ENCODE peak calls at places on chromosomes 13 and 19, in seven cellular contexts. K, F, Z, Y, B, P and L are unnamed samples.

GRCh38 chr13:100738176-100738855 is 63.7 kb upstream of the TMTC4 start:
- DNase-seq in K (no peak), F (no peak), Z (peak), Y (no peak), B (no peak), P (no peak), L (no peak)

GRCh38 chr19:18041054-18041453 is 33.1 kb downstream of the ARRDC2 start:
- DNase-seq in K (no peak), F (no peak), Z (no peak), Y (no peak), B (no peak), P (no peak), L (no peak)

GRCh38 chr19:44863990-44864389 is 17.9 kb downstream of the NECTIN2 start:
- DNase-seq in K (no peak), F (no peak), Z (no peak), Y (no peak), B (no peak), P (no peak), L (no peak)

GRCh38 chr19:51550848-51551672 is 19.6 kb upstream of the SIGLEC6 start:
- DNase-seq in K (no peak), F (no peak), Z (no peak), Y (no peak), B (no peak), P (no peak), L (no peak)

GRCh38 chr13:98215508-98215907 is 38.4 kb upstream of the RNF113B start:
- DNase-seq in K (no peak), F (no peak), Z (no peak), Y (no peak), B (no peak), P (no peak), L (no peak)

GRCh38 chr19:29843180-29844051 is 31.6 kb downstream of the CCNE1 start:
- DNase-seq in K (no peak), F (no peak), Z (no peak), Y (peak), B (no peak), P (no peak), L (no peak)

GRCh38 chr19:14476663-14477401 is 1.7 kb upstream of the PTGER1 start:
- DNase-seq in K (no peak), F (no peak), Z (no peak), Y (peak), B (no peak), P (peak), L (no peak)

GRCh38 chr19:34327851-34328250 is 37.1 kb upstream of the GPI start:
- DNase-seq in K (no peak), F (no peak), Z (no peak), Y (peak), B (no peak), P (no peak), L (no peak)

GRCh38 chr13:78875792-78876580 is 217.0 kb upstream of the OBI1 start:
- DNase-seq in K (no peak), F (no peak), Z (peak), Y (no peak), B (peak), P (no peak), L (peak)

GRCh38 chr19:55024111-55024510 is 14.0 kb downstream of the GP6 start:
- DNase-seq in K (no peak), F (no peak), Z (no peak), Y (no peak), B (no peak), P (no peak), L (no peak)

GRCh38 chr13:40130871-40131636 is 475.6 kb downstream of the COG6 start:
- DNase-seq in K (no peak), F (peak), Z (no peak), Y (no peak), B (no peak), P (no peak), L (no peak)

DNA sequence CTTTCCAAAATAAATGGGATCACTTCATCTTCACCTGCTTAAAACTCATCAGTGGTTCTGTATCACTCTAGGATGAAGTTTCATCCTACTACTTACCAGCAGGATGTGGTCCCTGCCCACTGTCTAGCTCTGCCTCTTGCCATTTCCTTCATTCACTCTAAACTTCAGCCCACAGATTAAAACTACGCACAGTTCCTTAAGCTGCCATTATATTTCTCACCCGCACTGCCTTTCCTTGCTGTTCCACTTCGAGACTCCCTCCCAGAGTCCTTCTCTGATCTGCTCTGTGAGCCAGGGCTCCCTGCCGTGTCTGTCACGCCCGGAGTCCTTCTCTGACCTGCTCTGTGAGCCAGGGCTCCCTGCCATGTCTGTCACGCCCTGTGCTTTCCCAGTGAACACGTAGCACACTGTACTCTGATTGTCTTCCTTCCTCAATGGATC is 52.0 kb upstream of the NPAS1 start:
- DNase-seq in K (no peak), F (no peak), Z (no peak), Y (no peak), B (no peak), P (no peak), L (no peak)
- TF ChIP-seq TAF1 in K (no peak), F (no peak), Z (no peak), Y (no peak), B (no peak), P (no peak), L (no peak)

DNA sequence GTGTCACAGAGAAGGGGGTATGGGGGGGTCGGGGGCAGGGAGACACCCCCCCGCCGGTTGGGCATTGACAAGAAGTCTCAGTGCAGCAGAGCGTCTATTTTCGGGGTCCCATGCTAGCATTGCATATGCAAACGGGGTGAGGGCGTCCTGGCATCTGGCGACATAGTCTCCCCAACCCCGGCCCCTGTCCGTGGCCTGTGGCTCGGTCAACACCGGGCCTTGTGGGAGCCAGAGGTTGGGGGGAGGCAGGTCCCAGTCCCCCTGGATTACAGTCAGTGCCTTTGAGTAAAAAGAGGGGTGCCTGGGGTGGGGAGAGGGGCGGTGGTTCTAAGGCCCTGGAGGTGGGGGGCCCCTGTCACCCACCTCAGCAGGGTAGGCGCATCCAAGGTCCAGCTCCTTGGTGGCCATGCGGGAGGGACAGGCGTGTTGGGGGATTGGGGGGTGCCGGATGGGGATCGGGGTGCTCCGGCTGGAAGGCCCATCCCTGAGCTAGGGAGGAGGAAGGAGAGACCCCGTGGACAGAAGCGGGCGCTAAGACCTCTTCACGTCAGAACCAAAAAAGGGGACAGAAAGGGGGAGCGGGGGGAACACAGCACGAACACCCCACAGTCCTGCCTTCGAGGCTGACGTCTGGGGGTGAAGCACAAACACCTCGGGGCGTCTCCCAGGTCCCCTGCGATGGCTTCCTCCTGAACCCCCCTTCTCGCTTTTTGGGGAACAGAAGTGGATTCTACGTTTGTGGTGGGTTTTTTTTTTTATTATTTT is 20.9 kb downstream of the ZBTB7A start:
- DNase-seq in K (no peak), F (no peak), Z (no peak), Y (no peak), B (no peak), P (no peak), L (no peak)
- TF ChIP-seq TAF1 in K (no peak), F (no peak), Z (no peak), Y (no peak), B (no peak), P (no peak), L (no peak)

DNA sequence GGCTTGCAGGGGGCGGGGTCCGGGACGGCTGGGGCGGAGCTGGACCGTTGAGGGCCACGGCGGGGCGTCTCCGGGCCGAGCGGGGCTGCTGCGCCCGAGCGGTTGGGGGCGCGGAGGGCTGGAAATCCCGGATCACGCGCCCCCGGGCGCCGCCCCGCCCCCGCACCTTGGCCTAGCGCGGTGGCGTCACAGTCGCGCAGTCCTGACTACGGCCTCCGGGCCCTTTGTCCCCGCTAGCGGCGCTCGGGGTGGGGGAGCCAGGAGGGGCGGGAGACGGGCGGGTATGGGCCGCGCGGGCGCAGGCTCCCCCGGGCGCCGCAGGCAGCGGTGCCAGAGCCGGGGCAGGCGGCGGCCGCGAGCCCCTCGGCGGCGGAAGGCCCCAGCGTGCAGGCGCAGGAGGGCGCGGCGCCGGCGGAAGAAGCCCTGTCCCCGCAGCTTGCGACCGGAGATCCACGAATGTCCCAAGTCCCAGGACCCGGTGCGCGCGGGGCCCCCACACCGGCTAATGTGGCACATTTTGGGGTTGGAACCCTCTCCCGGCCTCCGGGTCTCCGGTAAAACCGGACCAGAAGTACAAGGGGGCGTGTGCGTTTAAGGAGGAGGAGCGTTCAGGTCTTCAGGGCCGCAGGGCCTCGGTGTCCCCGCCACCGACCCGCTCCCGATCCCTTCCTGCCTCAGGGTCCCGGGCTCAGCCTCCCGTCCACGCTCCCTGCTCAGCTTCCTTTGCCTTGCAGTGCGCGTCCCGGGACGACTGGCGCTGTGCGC is 840 bp downstream of the GPX4 start:
- DNase-seq in K (no peak), F (peak), Z (no peak), Y (peak), B (peak), P (peak), L (peak)
- TF ChIP-seq TAF1 in K (peak), F (no peak), Z (no peak), Y (peak), B (no peak), P (no peak), L (no peak)

GRCh38 chr13:99434258-99434788 is 66.9 kb upstream of the TM9SF2 start:
- DNase-seq in K (no peak), F (peak), Z (no peak), Y (peak), B (no peak), P (no peak), L (no peak)
- TF ChIP-seq TAF1 in K (no peak), F (no peak), Z (no peak), Y (no peak), B (no peak), P (no peak), L (no peak)

DNA sequence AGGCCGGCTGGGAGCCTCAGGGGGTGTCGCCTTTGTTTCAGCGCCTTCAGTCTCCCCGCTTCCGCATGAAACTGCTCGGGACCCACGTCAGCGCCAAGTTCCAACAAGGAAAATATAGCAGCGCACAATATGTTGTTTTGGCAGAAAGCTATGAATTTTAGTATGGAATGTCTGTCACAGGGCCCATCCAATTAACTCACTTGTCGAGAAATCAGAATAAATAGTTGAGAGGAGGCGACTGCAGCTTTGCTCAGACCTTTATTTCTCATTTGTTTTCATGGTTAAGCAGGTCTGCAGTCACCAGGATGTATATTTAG is 34.4 kb upstream of the MEDAG start:
- DNase-seq in K (no peak), F (no peak), Z (no peak), Y (no peak), B (no peak), P (no peak), L (no peak)
- TF ChIP-seq TAF1 in K (no peak), F (no peak), Z (no peak), Y (no peak), B (no peak), P (no peak), L (no peak)

DNA sequence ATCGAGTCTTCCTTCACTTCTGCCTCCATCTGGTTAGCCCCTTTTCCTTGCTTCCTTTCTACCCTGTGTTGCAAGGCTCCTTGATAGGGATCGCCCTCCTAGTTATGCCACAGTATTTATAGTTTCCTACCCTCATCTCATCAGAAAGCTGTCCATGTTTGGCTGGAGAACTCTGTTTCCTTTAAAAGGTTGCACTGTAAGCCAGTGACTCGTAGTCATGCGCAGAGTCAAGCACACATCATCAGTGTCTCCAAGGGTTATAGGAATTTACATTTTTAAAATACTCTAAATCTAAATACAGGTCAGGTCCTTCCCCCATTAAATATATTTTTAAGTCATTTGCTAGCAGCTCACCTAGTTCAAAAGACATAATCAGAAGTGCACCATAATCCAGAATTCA is 81.2 kb downstream of the GPR12 start:
- DNase-seq in K (no peak), F (no peak), Z (no peak), Y (no peak), B (no peak), P (no peak), L (no peak)
- TF ChIP-seq TAF1 in K (no peak), F (no peak), Z (no peak), Y (no peak), B (no peak), P (no peak), L (no peak)

GRCh38 chr19:49357186-49357585 is 5.0 kb downstream of the TEAD2 start:
- DNase-seq in K (no peak), F (no peak), Z (no peak), Y (no peak), B (no peak), P (no peak), L (no peak)
- TF ChIP-seq TAF1 in K (no peak), F (no peak), Z (no peak), Y (no peak), B (no peak), P (no peak), L (no peak)

DNA sequence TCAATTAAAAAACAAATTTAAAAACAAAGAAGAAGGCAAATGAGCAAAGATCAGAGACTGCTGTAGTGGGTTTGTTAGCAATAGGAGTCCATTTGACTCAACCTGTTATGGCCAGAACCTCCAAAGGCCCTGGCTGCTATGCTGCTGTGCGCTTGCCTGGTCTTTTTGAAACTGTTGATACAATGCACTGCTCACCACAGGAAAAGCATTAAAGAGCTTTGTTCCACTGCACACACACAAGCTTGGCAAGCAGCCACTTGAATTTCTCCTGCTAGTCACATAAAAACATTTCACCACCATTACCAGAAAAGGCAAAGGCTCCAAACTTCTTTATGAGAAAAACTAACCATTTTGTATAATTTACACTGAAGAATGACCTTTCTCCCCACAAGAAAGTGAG is 132.2 kb downstream of the FREM2 start:
- DNase-seq in K (no peak), F (no peak), Z (no peak), Y (no peak), B (no peak), P (no peak), L (no peak)
- TF ChIP-seq TAF1 in K (no peak), F (no peak), Z (no peak), Y (no peak), B (no peak), P (no peak), L (no peak)

DNA sequence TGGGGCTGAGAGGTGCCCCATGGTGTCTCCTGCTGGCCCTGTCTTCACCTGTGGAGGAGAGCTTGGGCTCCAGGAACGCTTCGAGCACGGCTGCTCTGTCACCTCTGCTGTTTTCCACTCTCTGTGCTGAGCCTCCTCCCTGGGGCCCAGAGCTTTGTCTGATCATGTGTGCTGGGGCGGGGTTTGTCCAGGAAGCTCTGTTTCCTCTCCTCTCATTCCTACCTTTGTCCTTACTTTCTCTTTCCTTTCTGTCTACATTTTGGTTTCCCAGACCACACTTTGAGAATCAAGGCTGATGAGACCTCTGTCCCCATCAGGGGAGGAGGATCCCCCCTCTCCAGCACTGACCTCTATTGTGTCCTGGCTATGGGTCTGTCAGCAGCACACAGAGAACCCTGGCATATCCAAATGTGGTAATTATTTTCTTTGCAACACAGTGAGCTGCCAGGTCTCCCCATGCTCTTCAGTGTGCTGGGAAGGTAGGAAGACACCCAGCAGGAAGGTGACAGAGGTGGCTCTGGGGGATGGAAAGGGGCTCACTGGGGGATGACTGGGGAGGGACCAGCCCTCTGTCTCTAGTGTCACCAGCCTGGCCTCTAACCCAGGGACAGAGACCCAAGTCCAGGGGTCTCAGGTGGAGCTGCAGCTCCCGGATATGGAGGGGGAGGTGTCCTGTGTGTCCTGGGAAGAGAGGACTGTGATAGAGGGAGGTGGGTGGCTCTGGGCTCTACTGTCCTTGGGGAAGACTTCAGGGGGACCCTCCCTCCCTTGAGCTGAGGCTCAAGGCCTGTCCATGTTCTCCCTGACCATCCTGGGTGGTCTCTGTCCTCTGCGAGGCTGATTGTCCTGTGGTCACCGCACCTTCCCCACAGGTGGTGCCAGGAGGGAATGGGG is at the start of gene CEACAM1:
- DNase-seq in K (no peak), F (peak), Z (no peak), Y (peak), B (peak), P (no peak), L (peak)
- TF ChIP-seq TAF1 in K (no peak), F (peak), Z (no peak), Y (no peak), B (no peak), P (no peak), L (no peak)

DNA sequence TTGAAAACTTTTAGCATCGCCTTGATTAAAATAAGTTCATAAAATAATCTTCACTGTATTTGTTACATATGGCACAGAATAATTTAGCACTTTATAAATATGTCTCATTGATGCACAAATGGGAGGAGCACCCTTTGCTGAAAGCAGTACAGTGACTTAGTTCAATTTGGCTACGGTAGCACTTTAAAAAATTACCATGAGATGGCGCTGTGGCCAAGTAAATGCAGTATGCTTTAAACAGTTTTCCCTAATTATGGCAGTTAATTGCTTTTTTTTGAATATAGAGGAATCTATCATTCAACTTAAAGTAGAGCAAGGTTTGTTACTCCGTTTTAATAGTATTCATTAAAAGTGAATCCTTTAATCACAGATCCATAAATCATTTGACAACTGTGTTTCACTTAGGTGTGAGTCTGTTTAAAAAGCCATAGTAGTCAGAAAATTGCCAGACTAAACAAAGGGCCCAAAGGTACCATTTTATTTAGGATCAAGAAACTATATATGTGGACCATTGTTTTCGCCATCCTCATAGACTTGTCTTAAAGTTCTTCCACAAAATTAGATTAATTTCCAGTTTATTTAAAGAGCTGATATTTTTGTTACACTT is 34.7 kb upstream of the ESD start:
- DNase-seq in K (no peak), F (peak), Z (no peak), Y (peak), B (no peak), P (peak), L (no peak)
- TF ChIP-seq TAF1 in K (no peak), F (no peak), Z (no peak), Y (no peak), B (no peak), P (no peak), L (no peak)